ENCODE peak calls at places on chromosomes 4 and X, in ten cellular contexts. L, V, A, U, I, Q, K, C, Y and R are unnamed samples.

GRCh38 chrX:3169421-3169820 is 128.2 kb downstream of the ARSF start:
- DNase-seq in L (no peak), V (no peak), A (no peak), U (no peak), I (no peak), Q (no peak), K (no peak), C (no peak), Y (no peak), R (no peak)

GRCh38 chr4:74133786-74134499 is 24.0 kb upstream of the MTHFD2L start:
- DNase-seq in L (peak; percentile 83), V (peak; percentile 97), A (peak; percentile 87), U (peak; percentile 63), I (peak; percentile 18), Q (peak; percentile 54), K (peak; percentile 86), C (peak; percentile 89), Y (peak; percentile 94), R (peak; percentile 65)

GRCh38 chr4:92646826-92647225 is 343.1 kb downstream of the GRID2 start:
- DNase-seq in L (no peak), V (no peak), A (no peak), U (no peak), I (no peak), Q (no peak), K (no peak), C (no peak), Y (peak; percentile 0), R (no peak)

GRCh38 chrX:42399632-42400024 is 378.3 kb downstream of the PPP1R2C start:
- DNase-seq in L (no peak), V (no peak), A (no peak), U (no peak), I (no peak), Q (no peak), K (no peak), C (no peak), Y (no peak), R (no peak)

GRCh38 chrX:103792916-103793540 is 16.4 kb downstream of the PLP1 start:
- DNase-seq in L (no peak), V (peak; percentile 81), A (no peak), U (no peak), I (no peak), Q (no peak), K (peak; percentile 80), C (no peak), Y (peak; percentile 80), R (no peak)

GRCh38 chrX:22247169-22247568 is 25.5 kb upstream of the CBLL2 start:
- DNase-seq in L (no peak), V (no peak), A (no peak), U (no peak), I (no peak), Q (no peak), K (peak; percentile 41), C (no peak), Y (peak; percentile 40), R (peak; percentile 33)

GRCh38 chrX:114152801-114153200 is 431.1 kb upstream of the HTR2C start:
- DNase-seq in L (no peak), V (no peak), A (no peak), U (no peak), I (no peak), Q (no peak), K (no peak), C (no peak), Y (no peak), R (no peak)

GRCh38 chr4:75845992-75846391 is 56.3 kb downstream of the PPEF2 start:
- DNase-seq in L (no peak), V (no peak), A (no peak), U (no peak), I (no peak), Q (no peak), K (peak; percentile 61), C (no peak), Y (no peak), R (no peak)

DNA sequence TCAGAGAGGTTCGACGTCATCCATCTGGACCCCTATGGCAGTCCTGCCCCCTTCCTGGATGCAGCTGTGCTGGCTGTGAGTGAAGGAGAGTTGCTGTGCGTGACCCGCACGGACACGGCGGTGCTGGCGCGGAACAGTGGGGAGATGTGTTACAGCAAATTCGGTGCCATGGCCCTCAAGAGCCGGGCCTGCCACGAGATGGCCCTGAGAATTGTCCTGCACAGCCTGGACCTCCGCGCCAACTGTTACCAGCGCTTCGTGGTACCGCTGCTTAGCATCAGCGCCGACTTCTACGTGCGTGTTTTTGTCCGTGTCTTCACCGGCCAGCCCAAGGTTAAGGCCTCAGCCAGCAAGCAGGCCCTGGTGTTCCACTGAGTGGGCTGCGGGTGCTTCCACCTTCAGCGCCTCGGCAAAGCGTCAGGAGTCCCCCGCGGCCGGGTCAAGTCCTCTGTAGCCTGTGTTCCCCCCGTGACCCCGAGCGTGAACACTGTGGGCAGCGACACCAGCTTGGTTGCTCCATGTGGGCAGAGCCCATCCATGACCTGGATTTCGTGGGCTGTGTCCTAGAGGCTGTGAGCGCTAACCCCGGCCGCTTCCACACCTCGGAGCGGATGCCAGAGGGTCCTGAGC is 186.7 kb upstream of the SLITRK2 start:
- DNase-seq in L (no peak), V (no peak), A (no peak), U (no peak), I (no peak), Q (no peak), K (no peak), C (no peak), Y (no peak), R (no peak)
- H3K9me3 ChIP-seq in L (no peaks in the 10 kb centered on the region), V (no peaks in the 10 kb centered on the region), A (no peaks in the 10 kb centered on the region), U (no peaks in the 10 kb centered on the region), I (no peaks in the 10 kb centered on the region), Q (no peaks in the 10 kb centered on the region), K (peaks cover 15% of the 10 kb centered on the region), C (no peaks in the 10 kb centered on the region), Y (no peaks in the 10 kb centered on the region), R (no peaks in the 10 kb centered on the region)

GRCh38 chr4:119024102-119024501 is 111.5 kb upstream of the MYOZ2 start:
- DNase-seq in L (no peak), V (no peak), A (no peak), U (no peak), I (no peak), Q (no peak), K (no peak), C (no peak), Y (no peak), R (no peak)

GRCh38 chr4:119026662-119027444 is 108.8 kb upstream of the MYOZ2 start:
- DNase-seq in L (no peak), V (no peak), A (no peak), U (no peak), I (peak; percentile 28), Q (no peak), K (no peak), C (peak; percentile 75), Y (no peak), R (no peak)

GRCh38 chr4:119025440-119025839 is 110.2 kb upstream of the MYOZ2 start:
- DNase-seq in L (no peak), V (peak; percentile 60), A (peak; percentile 34), U (no peak), I (no peak), Q (no peak), K (peak; percentile 70), C (no peak), Y (peak; percentile 81), R (peak; percentile 52)

GRCh38 chr4:119027815-119028214 is 107.8 kb upstream of the MYOZ2 start:
- DNase-seq in L (no peak), V (no peak), A (no peak), U (no peak), I (no peak), Q (no peak), K (no peak), C (no peak), Y (no peak), R (no peak)

DNA sequence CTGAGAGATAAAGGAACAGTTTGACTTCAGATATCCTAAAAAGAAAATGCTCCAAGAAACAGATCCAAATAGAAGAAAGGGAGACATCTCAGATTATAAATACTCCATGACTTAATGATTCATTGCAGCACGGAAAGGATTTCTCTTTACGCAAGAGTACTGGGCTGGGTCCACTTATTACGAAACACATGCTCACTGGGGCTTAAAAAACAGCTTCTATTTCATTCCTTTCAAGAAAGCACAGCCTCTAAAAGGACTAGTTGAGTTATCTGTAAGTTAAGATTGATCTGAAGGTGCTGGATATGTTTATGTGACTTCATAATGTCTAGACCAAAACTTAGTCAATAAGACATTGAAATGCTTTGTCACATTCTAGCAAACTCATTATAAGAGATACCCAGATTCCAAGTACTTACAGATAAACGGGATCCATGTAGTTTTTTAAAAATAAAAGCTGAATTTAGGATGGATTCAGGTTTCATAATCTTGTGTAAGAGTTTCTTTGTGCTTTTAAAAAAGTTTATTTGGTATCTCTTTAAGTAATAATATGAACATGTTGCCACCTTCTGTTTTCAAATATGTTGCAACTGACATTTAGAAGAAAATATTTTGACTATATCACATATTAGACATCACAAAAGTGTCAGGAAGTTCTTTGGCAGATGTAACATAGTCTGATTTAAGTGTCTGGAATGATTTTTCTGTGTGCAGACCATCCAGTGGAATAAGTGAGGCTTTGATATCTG is 109.5 kb upstream of the MYOZ2 start:
- DNase-seq in L (no peak), V (peak; percentile 94), A (peak; percentile 40), U (no peak), I (peak; percentile 38), Q (no peak), K (peak; percentile 93), C (peak; percentile 78), Y (peak; percentile 96), R (no peak)
- H3K4me3 ChIP-seq in L (peak overlapping the region; percentile 1), V (no peak overlapping the region), A (no peak overlapping the region), U (no peak overlapping the region), I (peak overlapping the region; percentile 42), Q (no peak overlapping the region), K (no peak overlapping the region), C (peak overlapping the region; percentile 55), Y (peak overlapping the region; percentile 82), R (no peak overlapping the region)

DNA sequence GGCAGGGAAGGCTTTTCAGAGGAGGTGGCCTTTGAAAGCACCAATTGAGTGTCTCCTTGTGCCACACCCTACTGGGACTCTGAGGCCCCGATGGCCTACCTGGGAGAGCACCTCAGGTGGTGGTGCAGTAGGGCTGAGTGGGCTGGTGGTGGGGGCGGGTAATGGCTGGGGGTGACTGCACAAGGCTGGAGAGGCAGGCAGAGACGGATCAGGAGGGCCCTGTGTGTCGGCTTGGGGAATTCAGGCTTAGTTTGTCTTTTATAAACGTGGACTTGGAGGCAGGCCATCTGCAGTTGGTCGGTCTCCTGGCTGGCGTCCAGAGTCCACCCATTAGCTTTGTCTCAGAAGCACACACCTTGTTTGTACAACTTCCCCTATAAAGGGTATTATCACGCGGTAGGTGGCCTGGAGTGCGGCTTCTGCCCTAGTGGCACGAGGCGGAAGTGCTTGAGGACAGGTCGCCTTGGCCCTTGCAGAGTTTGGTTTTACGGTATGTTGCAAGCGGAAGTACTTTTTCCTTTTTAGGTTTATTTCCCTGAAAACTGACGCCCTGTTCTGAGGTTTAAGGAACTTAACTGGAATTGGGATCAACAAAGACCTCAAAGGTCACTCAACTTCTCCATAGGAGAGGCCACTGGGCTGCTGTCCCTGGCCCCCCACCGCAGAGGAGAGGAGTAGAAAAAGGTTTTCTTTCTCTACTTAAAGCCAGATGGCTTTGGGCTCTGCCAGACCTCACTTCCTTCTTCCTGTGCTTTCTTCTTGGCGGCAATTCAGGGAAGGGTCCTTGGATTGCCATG is 8.0 kb downstream of the TBC1D14 start:
- DNase-seq in L (peak; percentile 94), V (peak; percentile 34), A (peak; percentile 86), U (peak; percentile 56), I (peak; percentile 35), Q (peak; percentile 59), K (no peak), C (no peak), Y (peak; percentile 7), R (peak; percentile 60)
- H3K4me1 ChIP-seq in L (peaks cover 37% of the 10 kb centered on the region), V (peaks cover 36% of the 10 kb centered on the region), A (peaks cover 27% of the 10 kb centered on the region), U (peaks cover 22% of the 10 kb centered on the region), I (peaks cover 33% of the 10 kb centered on the region), Q (peaks cover 67% of the 10 kb centered on the region), K (peaks cover 9% of the 10 kb centered on the region), C (peaks cover 15% of the 10 kb centered on the region), Y (no peaks in the 10 kb centered on the region), R (peaks cover 13% of the 10 kb centered on the region)

DNA sequence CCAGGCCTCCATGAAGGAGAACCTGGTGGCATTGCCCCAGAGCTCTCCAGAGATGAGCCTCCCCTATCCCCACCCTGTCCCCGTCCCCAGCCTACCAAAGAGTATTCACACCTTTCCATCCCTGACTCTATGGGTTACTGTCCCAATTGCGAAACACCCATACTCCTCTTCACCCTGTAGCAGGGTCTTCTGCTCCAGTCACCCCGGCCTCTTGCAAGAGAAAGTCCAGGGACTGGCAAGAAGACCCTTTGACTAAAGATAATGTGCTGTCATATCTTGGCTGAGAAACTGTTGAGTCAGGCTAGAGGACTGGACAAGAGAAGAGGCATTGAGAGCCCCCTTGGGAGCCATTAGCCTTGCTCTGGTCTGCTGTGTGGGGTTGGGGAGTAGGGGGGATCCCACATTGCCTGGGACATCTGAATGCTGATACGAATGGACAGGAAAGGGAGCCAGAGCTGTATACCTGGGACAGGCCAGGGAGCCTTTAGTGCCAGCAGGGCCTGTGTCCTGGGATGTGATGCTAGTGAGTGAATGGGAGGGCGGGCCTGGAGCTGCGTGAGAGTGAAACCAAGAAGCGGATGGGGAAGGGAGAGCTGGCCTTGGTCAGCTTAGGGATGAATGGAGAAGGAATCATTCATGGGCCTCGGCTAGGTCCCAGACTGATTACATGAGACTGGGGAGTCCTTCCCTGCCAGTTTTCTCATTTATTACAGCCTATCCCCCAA is 27.1 kb downstream of the NALF2 start:
- DNase-seq in L (no peak), V (no peak), A (no peak), U (no peak), I (no peak), Q (no peak), K (no peak), C (no peak), Y (no peak), R (no peak)
- H3K9me3 ChIP-seq in L (no peaks in the 10 kb centered on the region), V (no peaks in the 10 kb centered on the region), A (no peaks in the 10 kb centered on the region), U (no peaks in the 10 kb centered on the region), I (no peaks in the 10 kb centered on the region), Q (no peaks in the 10 kb centered on the region), K (peaks cover 2% of the 10 kb centered on the region), C (no peaks in the 10 kb centered on the region), Y (peaks cover 16% of the 10 kb centered on the region), R (no peaks in the 10 kb centered on the region)